ENCODE peak calls at places on chromosomes 5 and 9, in five cellular contexts. M is stimulated activated CD8-positive, alpha-beta memory T cell treated with anti-CD3 and anti-CD28 coated beads, Interleukin-12 subunit alpha, Interleukin-12 subunit beta, amount 100 ng/mL, for 1 hour; I is A172; T is EL; U is trophoblast cell. E is an unnamed sample.

GRCh38 chr9:126151031-126151670 is 175.5 kb upstream of the MVB12B start:
- DNase-seq in M (no peak), I (no peak), T (no peak), U (no peak), E (peak)

GRCh38 chr5:142874537-142874936 is 104.4 kb downstream of the ARHGAP26 start:
- DNase-seq in M (no peak), I (peak), T (peak), U (no peak), E (peak)

GRCh38 chr9:6567140-6567591 is 78.4 kb downstream of the GLDC start:
- DNase-seq in M (no peak), I (peak), T (peak), U (no peak), E (no peak)

GRCh38 chr5:96247097-96247675 is 185.9 kb downstream of the PCSK1 start:
- DNase-seq in M (no peak), I (no peak), T (no peak), U (no peak), E (no peak)

GRCh38 chr9:75891277-75892167 is 1.0 kb downstream of the PCSK5 start:
- DNase-seq in M (no peak), I (no peak), T (no peak), U (no peak), E (peak)

GRCh38 chr9:97567182-97567893 is 65.8 kb downstream of the TSTD2 start:
- DNase-seq in M (no peak), I (no peak), T (no peak), U (no peak), E (no peak)

GRCh38 chr5:170860818-170861217 is 1.0 kb upstream of the RANBP17 start:
- DNase-seq in M (no peak), I (no peak), T (no peak), U (no peak), E (no peak)

GRCh38 chr5:168579987-168580508 is 880 bp upstream of the PANK3 start:
- DNase-seq in M (no peak), I (no peak), T (no peak), U (no peak), E (no peak)

GRCh38 chr9:134484479-134484878 is 157.1 kb upstream of the COL5A1 start:
- DNase-seq in M (no peak), I (no peak), T (no peak), U (no peak), E (no peak)

GRCh38 chr9:72022846-72023245 is 37.6 kb downstream of the C9orf57 start:
- DNase-seq in M (no peak), I (peak), T (peak), U (no peak), E (no peak)

GRCh38 chr5:123094919-123095693 is 6.1 kb downstream of the PRDM6 start:
- DNase-seq in M (no peak), I (no peak), T (no peak), U (no peak), E (no peak)

GRCh38 chr5:10289353-10289752 is 18.3 kb downstream of the CMBL start:
- DNase-seq in M (no peak), I (no peak), T (no peak), U (no peak), E (no peak)

GRCh38 chr5:141628175-141628788 is 8.4 kb downstream of the HDAC3 start:
- DNase-seq in M (no peak), I (no peak), T (peak), U (no peak), E (no peak)

GRCh38 chr9:14057347-14058077 is 256.4 kb downstream of the NFIB start:
- DNase-seq in M (no peak), I (no peak), T (no peak), U (no peak), E (peak)

GRCh38 chr9:73023025-73023541 is 70.2 kb upstream of the ALDH1A1 start:
- DNase-seq in M (peak), I (peak), T (peak), U (peak), E (peak)

GRCh38 chr5:136203303-136203922 is 10.5 kb upstream of the SMIM32 start:
- DNase-seq in M (no peak), I (no peak), T (no peak), U (no peak), E (no peak)

GRCh38 chr9:70406446-70406862 is 8.0 kb downstream of the KLF9 start:
- DNase-seq in M (no peak), I (no peak), T (peak), U (no peak), E (no peak)

GRCh38 chr5:128579111-128579510 is 41.1 kb upstream of the FBN2 start:
- DNase-seq in M (no peak), I (peak), T (peak), U (no peak), E (no peak)

GRCh38 chr5:26482817-26483375 is 555.5 kb downstream of the CDH9 start:
- DNase-seq in M (no peak), I (peak), T (no peak), U (no peak), E (peak)

GRCh38 chr9:113794721-113795120 is 81.4 kb upstream of the ZNF618 start:
- DNase-seq in M (no peak), I (no peak), T (no peak), U (no peak), E (no peak)

GRCh38 chr5:102547161-102547560 is 48.4 kb upstream of the SLCO6A1 start:
- DNase-seq in M (no peak), I (no peak), T (no peak), U (no peak), E (no peak)

GRCh38 chr5:64876203-64876602 is 107.5 kb downstream of the CWC27 start:
- DNase-seq in M (no peak), I (no peak), T (no peak), U (no peak), E (no peak)

GRCh38 chr5:128965011-128965637 is at the start of gene SLC27A6:
- DNase-seq in M (no peak), I (no peak), T (no peak), U (peak), E (no peak)

GRCh38 chr9:38172601-38173000 is 103.6 kb upstream of the SHB start:
- DNase-seq in M (no peak), I (no peak), T (no peak), U (no peak), E (no peak)

GRCh38 chr5:169251685-169252084 is 49.3 kb downstream of the SLIT3 start:
- DNase-seq in M (no peak), I (no peak), T (peak), U (no peak), E (no peak)

GRCh38 chr9:371349-371748 is 156.7 kb downstream of the DOCK8 start:
- DNase-seq in M (no peak), I (peak), T (no peak), U (no peak), E (no peak)

GRCh38 chr9:7813030-7813429 is 13.5 kb upstream of the DMAC1 start:
- DNase-seq in M (no peak), I (no peak), T (no peak), U (no peak), E (no peak)

GRCh38 chr9:115213777-115214428 is 95.9 kb upstream of the TNC start:
- DNase-seq in M (no peak), I (peak), T (peak), U (peak), E (peak)

GRCh38 chr5:131381011-131381410 is 117.2 kb downstream of the CDC42SE2 start:
- DNase-seq in M (no peak), I (no peak), T (no peak), U (no peak), E (peak)

GRCh38 chr9:125659954-125660353 is 47.1 kb downstream of the MAPKAP1 start:
- DNase-seq in M (no peak), I (peak), T (peak), U (no peak), E (no peak)

GRCh38 chr9:13022756-13023155 is 247.9 kb downstream of the LURAP1L start:
- DNase-seq in M (no peak), I (no peak), T (no peak), U (no peak), E (no peak)

GRCh38 chr5:97046270-97046982 is 96.0 kb downstream of the LIX1 start:
- DNase-seq in M (no peak), I (peak), T (peak), U (no peak), E (no peak)

GRCh38 chr5:68087866-68088265 is 127.7 kb upstream of the PIK3R1 start:
- DNase-seq in M (no peak), I (no peak), T (peak), U (no peak), E (no peak)

GRCh38 chr9:133810556-133811195 is 72.5 kb upstream of the SARDH start:
- DNase-seq in M (no peak), I (no peak), T (no peak), U (no peak), E (no peak)

GRCh38 chr5:101561018-101561417 is 657.9 kb upstream of the ST8SIA4 start:
- DNase-seq in M (no peak), I (no peak), T (no peak), U (no peak), E (no peak)